ENCODE peak calls at places on chromosomes 2 and 18, in four cellular contexts. M is fibroblast of the aortic adventitia, I is fibroblast of pulmonary artery, R is coronary artery. D is an unnamed sample.
A peak's percentile ranks its signal among the peaks of the same experiment; 100 is the strongest.

GRCh38 chr2:64646007-64646880 is 7.5 kb downstream of the SERTAD2 start:
- DNase-seq in M (peak; percentile 84), I (peak; percentile 85), R (no peak), D (peak; percentile 47)

GRCh38 chr2:201950606-201951005 is 83.0 kb upstream of the FZD7 start:
- DNase-seq in M (peak; percentile 40), I (no peak), R (no peak), D (no peak)

GRCh38 chr2:24813645-24814257 is 20.5 kb downstream of the CENPO start:
- DNase-seq in M (no peak), I (no peak), R (no peak), D (no peak)

GRCh38 chr18:73880387-73880786 is 267.2 kb downstream of the FBXO15 start:
- DNase-seq in M (no peak), I (peak; percentile 39), R (no peak), D (no peak)

GRCh38 chr2:122980672-122981071 is 1044.4 kb upstream of the CNTNAP5 start:
- DNase-seq in M (no peak), I (peak; percentile 88), R (no peak), D (no peak)

GRCh38 chr2:8312861-8313768 is 368.7 kb upstream of the ID2 start:
- DNase-seq in M (peak; percentile 13), I (no peak), R (peak; percentile 12), D (no peak)

GRCh38 chr2:12169060-12169406 is 422.6 kb downstream of the LPIN1 start:
- DNase-seq in M (peak; percentile 85), I (peak; percentile 84), R (no peak), D (peak; percentile 59)

GRCh38 chr2:77016964-77017363 is 505.2 kb downstream of the LRRTM4 start:
- DNase-seq in M (no peak), I (no peak), R (no peak), D (no peak)

GRCh38 chr2:25698752-25699151 is 25.4 kb upstream of the DTNB start:
- DNase-seq in M (peak; percentile 14), I (peak; percentile 25), R (no peak), D (no peak)

GRCh38 chr2:29314816-29315571 is 199.8 kb downstream of the CLIP4 start:
- DNase-seq in M (no peak), I (no peak), R (no peak), D (no peak)

GRCh38 chr2:174059875-174060226 is 94.7 kb upstream of the SP3 start:
- DNase-seq in M (no peak), I (no peak), R (no peak), D (peak; percentile 67)

GRCh38 chr2:111201214-111201613 is 80.5 kb downstream of the BCL2L11 start:
- DNase-seq in M (no peak), I (no peak), R (no peak), D (no peak)

GRCh38 chr2:36407403-36407802 is 51.8 kb downstream of the CRIM1 start:
- DNase-seq in M (no peak), I (no peak), R (no peak), D (no peak)

GRCh38 chr2:28736034-28736433 is 15.6 kb upstream of the PPP1CB start:
- DNase-seq in M (peak; percentile 73), I (peak; percentile 50), R (peak; percentile 93), D (no peak)

GRCh38 chr2:88227446-88227845 is 57.3 kb downstream of the THNSL2 start:
- DNase-seq in M (no peak), I (no peak), R (no peak), D (peak; percentile 1)

DNA sequence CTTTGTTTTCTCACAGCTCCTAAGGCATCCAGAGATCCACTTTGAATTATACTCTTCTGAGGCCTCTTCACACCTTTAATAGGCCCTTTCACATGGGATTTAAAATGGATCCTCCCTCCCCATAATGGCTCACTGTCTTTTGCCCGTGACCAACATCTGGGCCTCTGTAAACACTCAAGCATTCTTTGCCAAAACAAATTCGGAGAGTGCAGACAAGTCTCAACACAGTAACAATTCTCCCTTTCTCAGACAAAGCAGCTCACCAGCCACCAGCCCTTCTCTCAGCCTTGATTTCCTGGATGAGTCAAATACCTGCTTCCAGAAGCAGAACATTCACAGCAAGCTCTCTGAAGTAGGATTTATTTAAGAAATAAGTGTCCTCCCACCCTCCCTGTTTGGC is 14.0 kb upstream of the IMP4 start:
- DNase-seq in M (no peak), I (no peak), R (no peak), D (no peak)
- TF ChIP-seq CTCF in M (no peak), I (no peak), R (no peak), D (no peak)

GRCh38 chr2:118312963-118313756 is 224.9 kb downstream of the INSIG2 start:
- DNase-seq in M (no peak), I (no peak), R (no peak), D (no peak)
- TF ChIP-seq CTCF in M (no peak), I (no peak), R (no peak), D (no peak)

GRCh38 chr2:68418855-68419254 is 48.2 kb downstream of the FBXO48 start:
- DNase-seq in M (no peak), I (no peak), R (no peak), D (no peak)
- TF ChIP-seq CTCF in M (no peak), I (no peak), R (no peak), D (no peak)

DNA sequence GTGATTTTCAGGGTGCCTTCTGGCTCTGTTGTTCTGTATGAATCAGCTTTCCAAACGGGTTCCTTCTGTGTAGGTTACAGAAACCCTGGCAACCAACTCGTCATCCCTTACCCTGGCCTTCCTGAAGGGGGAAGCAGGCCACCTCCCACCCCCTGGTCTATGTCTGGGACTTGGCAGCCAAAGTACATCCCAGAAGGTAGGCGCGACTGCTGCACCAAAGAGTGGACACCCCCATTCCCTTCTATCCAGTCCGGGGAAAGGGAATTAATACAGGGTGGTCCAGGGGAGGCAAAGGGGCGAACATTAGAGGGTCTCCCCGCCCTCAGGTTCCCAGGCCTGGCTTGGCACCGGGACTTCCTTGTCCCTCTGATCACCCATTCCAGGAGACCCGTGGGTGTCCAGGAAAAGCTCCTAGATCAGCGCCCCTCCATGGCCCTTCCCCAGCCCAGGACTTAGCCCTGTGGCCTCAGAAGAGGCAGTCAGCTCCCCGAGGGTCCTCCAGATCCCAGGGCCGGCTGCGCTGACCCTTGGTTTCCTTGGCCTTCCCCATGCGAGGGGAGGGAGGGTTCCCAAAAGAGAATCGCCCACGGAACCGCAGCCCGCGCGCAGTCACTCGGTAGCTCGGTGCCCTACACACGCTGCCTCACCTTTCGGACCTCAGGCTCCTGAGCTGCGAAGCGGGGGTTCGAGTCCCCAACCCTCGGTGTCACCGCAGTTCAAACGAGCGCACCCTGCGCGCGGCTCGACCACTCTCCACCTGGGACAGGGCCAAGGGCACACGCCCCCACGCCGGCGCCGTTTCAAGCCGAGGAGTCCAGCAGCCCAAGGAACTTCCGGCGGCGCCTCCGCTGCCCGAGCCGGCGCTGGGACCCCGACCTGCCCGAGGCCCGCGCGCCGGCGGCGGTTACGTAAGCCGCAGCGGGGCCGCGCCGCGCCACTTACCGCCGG is at the start of gene PER2:
- DNase-seq in M (peak; percentile 77), I (peak; percentile 81), R (peak; percentile 88), D (peak; percentile 96)
- TF ChIP-seq CTCF in M (peak; percentile 17), I (peak; percentile 2), R (no peak), D (peak; percentile 44)